ENCODE peak calls at places on chromosomes 2 and 18, in seven cellular contexts. S is PC-3, R is GM23338, X is HCT116, Y is hepatocyte, B is MM.1S, O is OCI-LY7. N is an unnamed sample.

GRCh38 chr2:155099784-155100183 is 401.3 kb downstream of the KCNJ3 start:
- DNase-seq in Y (peak; percentile 81), R (peak; percentile 31), O (no peak), B (no peak), X (peak; percentile 68), S (peak; percentile 46), N (no peak)

GRCh38 chr2:236177604-236177966 is 9.4 kb upstream of the GBX2 start:
- DNase-seq in O (no peak), B (no peak), Y (peak; percentile 66), R (peak; percentile 91), X (peak; percentile 70), S (peak; percentile 49), N (peak; percentile 87)

GRCh38 chr2:62071126-62071598 is 124.8 kb upstream of the B3GNT2 start:
- DNase-seq in R (no peak), Y (no peak), B (no peak), X (no peak), O (no peak), S (peak; percentile 34), N (no peak)

GRCh38 chr2:21500546-21500945 is 376.8 kb downstream of the TDRD15 start:
- DNase-seq in R (no peak), S (peak; percentile 1), B (no peak), X (no peak), O (no peak), Y (no peak), N (no peak)

GRCh38 chr2:98463988-98464771 is 19.5 kb downstream of the INPP4A start:
- DNase-seq in Y (no peak), R (no peak), B (peak; percentile 66), O (no peak), S (no peak), X (no peak), N (no peak)

GRCh38 chr2:12555012-12555645 is 161.6 kb upstream of the TRIB2 start:
- DNase-seq in B (no peak), X (no peak), S (peak; percentile 66), R (no peak), O (no peak), Y (peak; percentile 16), N (peak; percentile 49)

GRCh38 chr2:46294185-46294836 is 2.9 kb upstream of the EPAS1 start:
- DNase-seq in Y (peak; percentile 48), O (no peak), S (peak; percentile 40), B (peak; percentile 34), X (no peak), R (peak; percentile 85), N (peak; percentile 74)

GRCh38 chr2:190344275-190344827 is 962 bp downstream of the INPP1 start:
- DNase-seq in Y (peak; percentile 69), R (peak; percentile 55), S (peak; percentile 55), B (peak; percentile 46), O (peak; percentile 23), X (no peak), N (no peak)

GRCh38 chr2:23524261-23524706 is 139.3 kb downstream of the KLHL29 start:
- DNase-seq in S (peak; percentile 26), X (peak; percentile 19), B (no peak), O (no peak), Y (no peak), R (no peak), N (no peak)

GRCh38 chr2:45300026-45300750 is 290.9 kb upstream of the SIX2 start:
- DNase-seq in Y (peak; percentile 39), R (no peak), O (peak; percentile 61), B (no peak), S (no peak), X (no peak), N (no peak)

GRCh38 chr18:5451130-5451529 is 92.7 kb downstream of the EPB41L3 start:
- DNase-seq in Y (no peak), S (no peak), B (no peak), O (no peak), R (no peak), X (no peak), N (no peak)

GRCh38 chr2:236568068-236568921 is 1.3 kb upstream of the ACKR3 start:
- DNase-seq in S (no peak), B (peak; percentile 38), Y (peak; percentile 78), O (no peak), X (no peak), R (peak; percentile 51), N (peak; percentile 51)

GRCh38 chr2:168699834-168700417 is 102.5 kb upstream of the NOSTRIN start:
- DNase-seq in R (no peak), X (no peak), B (no peak), Y (peak; percentile 80), S (no peak), O (no peak), N (no peak)

GRCh38 chr18:48828713-48829442 is 121.9 kb downstream of the SMAD7 start:
- DNase-seq in X (no peak), O (no peak), R (no peak), Y (peak; percentile 69), S (no peak), B (no peak), N (peak; percentile 30)

GRCh38 chr2:61135510-61135909 is 26.5 kb upstream of the C2orf74 start:
- DNase-seq in S (peak; percentile 52), X (peak; percentile 13), R (peak; percentile 6), Y (peak; percentile 42), B (peak; percentile 19), O (peak; percentile 40), N (no peak)

GRCh38 chr2:156319811-156320490 is 12.6 kb downstream of the NR4A2 start:
- DNase-seq in O (no peak), X (no peak), S (no peak), B (no peak), Y (peak; percentile 39), R (peak; percentile 91), N (peak; percentile 49)

DNA sequence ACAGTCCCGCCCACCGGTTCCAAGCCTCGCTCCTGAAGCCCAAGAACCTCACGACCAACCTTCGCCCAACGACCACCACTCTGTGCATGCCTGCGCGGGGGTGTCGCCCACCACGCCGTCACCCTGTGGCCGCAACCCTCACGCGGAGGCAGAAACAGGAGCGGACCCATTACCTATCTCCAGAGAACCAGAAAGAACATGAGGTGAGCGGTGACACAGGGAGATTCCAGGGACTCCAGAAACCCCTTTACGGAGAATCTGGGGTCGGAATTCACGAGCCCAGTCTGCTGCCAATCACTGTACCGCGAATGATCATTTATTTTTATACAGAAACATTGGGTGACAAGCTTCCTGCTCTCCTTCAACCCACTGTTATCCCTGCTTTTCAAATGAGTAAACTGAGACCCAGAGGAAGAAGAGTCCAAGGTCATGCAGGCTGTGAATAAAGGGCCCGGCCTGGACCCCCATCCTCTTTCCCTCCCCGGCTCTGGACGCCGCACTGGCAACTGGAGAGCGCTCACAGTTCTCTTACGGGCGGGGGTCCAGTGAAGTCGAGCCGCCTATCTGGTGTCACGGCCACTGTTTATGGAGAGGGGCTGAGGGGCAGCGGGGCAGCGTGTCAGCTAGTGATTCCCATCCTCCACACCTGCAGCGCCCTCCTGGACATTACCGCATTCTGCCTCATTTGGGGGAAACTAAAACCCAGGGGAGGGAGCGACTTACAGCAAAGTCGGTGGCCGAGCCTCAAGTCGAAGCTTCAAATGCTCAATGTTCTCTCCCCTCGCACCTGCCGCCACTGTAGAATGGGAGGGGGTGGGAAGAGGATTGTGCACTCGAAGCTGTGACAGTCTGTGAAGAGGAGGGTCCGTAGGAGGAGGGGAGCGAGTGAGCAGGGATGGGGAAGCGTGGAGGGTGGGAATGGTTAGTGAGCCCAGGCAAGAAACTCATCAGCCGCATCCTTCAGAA is 723 bp upstream of the SLC30A3 start:
- DNase-seq in S (no peak), Y (no peak), B (no peak), O (peak; percentile 47), R (peak; percentile 58), X (no peak), N (peak; percentile 42)
- TF ChIP-seq EZH2phosphoT487 in S (peak; percentile 73), Y (peak; percentile 59), B (no peak), O (no peak), R (peak; percentile 79), X (no peak), N (peak; percentile 93)

GRCh38 chr2:119220720-119221301 is 2.8 kb upstream of the STEAP3 start:
- DNase-seq in S (no peak), Y (no peak), B (no peak), O (no peak), R (no peak), X (no peak), N (no peak)

GRCh38 chr2:119219873-119220272 is 3.8 kb upstream of the STEAP3 start:
- DNase-seq in S (peak; percentile 27), B (no peak), X (no peak), O (no peak), Y (no peak), R (no peak), N (no peak)

GRCh38 chr2:119222863-119223520 is 642 bp upstream of the STEAP3 start:
- DNase-seq in B (no peak), O (no peak), Y (no peak), S (no peak), X (no peak), R (peak; percentile 15), N (no peak)

GRCh38 chr2:119222213-119222612 is 1.4 kb upstream of the STEAP3 start:
- DNase-seq in S (no peak), O (no peak), R (no peak), X (no peak), B (no peak), Y (no peak), N (no peak)

DNA sequence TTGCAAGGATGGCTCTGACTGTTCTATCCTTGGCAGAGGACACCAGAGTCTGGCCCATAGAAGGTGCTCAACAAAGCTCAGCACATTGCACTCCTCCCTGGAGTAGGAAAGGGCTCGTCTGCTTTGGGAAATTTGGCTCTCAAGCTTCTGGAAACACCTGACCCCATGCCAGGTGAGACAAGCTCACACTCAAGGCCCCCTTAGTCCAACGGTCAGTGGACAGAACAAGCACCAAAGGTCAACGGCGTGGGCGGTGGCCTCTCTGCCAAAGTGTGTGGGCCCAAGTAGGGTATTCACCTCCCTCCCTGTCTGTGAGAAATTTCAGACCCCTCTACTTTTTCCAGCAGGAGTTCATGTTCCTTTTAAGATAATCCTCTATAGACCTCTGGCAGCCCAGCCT is 2.0 kb upstream of the STEAP3 start:
- DNase-seq in R (no peak), X (no peak), O (no peak), Y (no peak), S (no peak), B (no peak), N (no peak)
- H3K4me1 ChIP-seq in R (peaks cover 46% of the 10 kb centered on the region), X (peaks cover 43% of the 10 kb centered on the region), O (no peaks in the 10 kb centered on the region), Y (peaks cover 33% of the 10 kb centered on the region), S (peaks cover 17% of the 10 kb centered on the region), B (no peaks in the 10 kb centered on the region), N (peaks cover 22% of the 10 kb centered on the region)

GRCh38 chr2:140246058-140246457 is 1465.9 kb upstream of the NXPH2 start:
- DNase-seq in R (no peak), B (no peak), X (no peak), O (no peak), Y (no peak), S (no peak), N (no peak)
- TF ChIP-seq EZH2phosphoT487 in R (no peak), B (no peak), X (no peak), O (no peak), Y (no peak), S (no peak), N (no peak)

GRCh38 chr2:239278941-239279365 is 121.9 kb downstream of the HDAC4 start:
- DNase-seq in S (peak; percentile 29), Y (no peak), O (no peak), B (no peak), R (no peak), X (peak; percentile 42), N (no peak)

GRCh38 chr2:239278361-239278760 is 122.5 kb downstream of the HDAC4 start:
- DNase-seq in Y (no peak), O (no peak), R (no peak), X (no peak), B (no peak), S (no peak), N (no peak)

GRCh38 chr2:239275871-239276812 is 124.7 kb downstream of the HDAC4 start:
- DNase-seq in B (no peak), S (no peak), X (no peak), Y (no peak), R (no peak), O (no peak), N (no peak)

GRCh38 chr2:239276813-239277193 is 124.0 kb downstream of the HDAC4 start:
- DNase-seq in B (no peak), O (no peak), X (no peak), S (no peak), R (no peak), Y (no peak), N (no peak)

GRCh38 chr2:239277401-239278085 is 123.3 kb downstream of the HDAC4 start:
- DNase-seq in O (no peak), B (no peak), Y (no peak), S (no peak), X (no peak), R (no peak), N (no peak)
- H3K4me1 ChIP-seq in O (no peaks in the 10 kb centered on the region), B (no peaks in the 10 kb centered on the region), Y (peaks cover 32% of the 10 kb centered on the region), S (peaks cover 40% of the 10 kb centered on the region), X (peaks cover 93% of the 10 kb centered on the region), R (no peaks in the 10 kb centered on the region), N (peaks cover 14% of the 10 kb centered on the region)

N was measured in neural progenitor cell.